ENCODE peak calls at places on chromosomes 1 and 21, in five cellular contexts. One of them, this sample, is unnamed.

GRCh38 chr1:43563779-43564616 is 33.3 kb downstream of the PTPRF start:
- DNase-seq in activated naive CD8-positive, alpha-beta T cell treated with anti-CD3 and anti-CD28 coated beads, Interleukin-2, amount 50 U/mL, for 24 hours: no peak
- DNase-seq in stimulated activated CD4-positive, alpha-beta T cell treated with anti-CD3 and anti-CD28 coated beads, Interleukin-15, amount 100 ng/mL, for 24 hours: no peak
- DNase-seq in lower lobe of right lung: no peak
- DNase-seq in WTC11: no peak
- DNase-seq in this sample: peak

GRCh38 chr1:46183119-46183842 is 7.0 kb upstream of the P3R3URF start:
- DNase-seq in lower lobe of right lung: peak
- DNase-seq in activated naive CD8-positive, alpha-beta T cell treated with anti-CD3 and anti-CD28 coated beads, Interleukin-2, amount 50 U/mL, for 24 hours: no peak
- DNase-seq in WTC11: no peak
- DNase-seq in stimulated activated CD4-positive, alpha-beta T cell treated with anti-CD3 and anti-CD28 coated beads, Interleukin-15, amount 100 ng/mL, for 24 hours: no peak
- DNase-seq in this sample: peak

GRCh38 chr1:86155807-86156561 is 588 bp downstream of the COL24A1 start:
- DNase-seq in WTC11: peak
- DNase-seq in activated naive CD8-positive, alpha-beta T cell treated with anti-CD3 and anti-CD28 coated beads, Interleukin-2, amount 50 U/mL, for 24 hours: no peak
- DNase-seq in lower lobe of right lung: peak
- DNase-seq in stimulated activated CD4-positive, alpha-beta T cell treated with anti-CD3 and anti-CD28 coated beads, Interleukin-15, amount 100 ng/mL, for 24 hours: peak
- DNase-seq in this sample: peak

GRCh38 chr1:9960011-9960410 is 16.7 kb downstream of the NMNAT1 start:
- DNase-seq in WTC11: no peak
- DNase-seq in activated naive CD8-positive, alpha-beta T cell treated with anti-CD3 and anti-CD28 coated beads, Interleukin-2, amount 50 U/mL, for 24 hours: no peak
- DNase-seq in stimulated activated CD4-positive, alpha-beta T cell treated with anti-CD3 and anti-CD28 coated beads, Interleukin-15, amount 100 ng/mL, for 24 hours: no peak
- DNase-seq in lower lobe of right lung: no peak
- DNase-seq in this sample: no peak

GRCh38 chr1:46246548-46247432 is 773 bp upstream of the RAD54L start:
- DNase-seq in activated naive CD8-positive, alpha-beta T cell treated with anti-CD3 and anti-CD28 coated beads, Interleukin-2, amount 50 U/mL, for 24 hours: peak
- DNase-seq in stimulated activated CD4-positive, alpha-beta T cell treated with anti-CD3 and anti-CD28 coated beads, Interleukin-15, amount 100 ng/mL, for 24 hours: peak
- DNase-seq in lower lobe of right lung: peak
- DNase-seq in WTC11: no peak
- DNase-seq in this sample: peak

GRCh38 chr1:116167625-116168276 is 56.6 kb downstream of the MAB21L3 start:
- DNase-seq in activated naive CD8-positive, alpha-beta T cell treated with anti-CD3 and anti-CD28 coated beads, Interleukin-2, amount 50 U/mL, for 24 hours: no peak
- DNase-seq in lower lobe of right lung: no peak
- DNase-seq in stimulated activated CD4-positive, alpha-beta T cell treated with anti-CD3 and anti-CD28 coated beads, Interleukin-15, amount 100 ng/mL, for 24 hours: peak
- DNase-seq in WTC11: peak
- DNase-seq in this sample: peak

GRCh38 chr1:243849089-243850012 is 692 bp downstream of the AKT3 start:
- DNase-seq in lower lobe of right lung: peak
- DNase-seq in WTC11: peak
- DNase-seq in activated naive CD8-positive, alpha-beta T cell treated with anti-CD3 and anti-CD28 coated beads, Interleukin-2, amount 50 U/mL, for 24 hours: peak
- DNase-seq in stimulated activated CD4-positive, alpha-beta T cell treated with anti-CD3 and anti-CD28 coated beads, Interleukin-15, amount 100 ng/mL, for 24 hours: peak
- DNase-seq in this sample: peak

GRCh38 chr1:244113532-244114320 is 62.6 kb downstream of the ZBTB18 start:
- DNase-seq in stimulated activated CD4-positive, alpha-beta T cell treated with anti-CD3 and anti-CD28 coated beads, Interleukin-15, amount 100 ng/mL, for 24 hours: no peak
- DNase-seq in WTC11: no peak
- DNase-seq in lower lobe of right lung: no peak
- DNase-seq in activated naive CD8-positive, alpha-beta T cell treated with anti-CD3 and anti-CD28 coated beads, Interleukin-2, amount 50 U/mL, for 24 hours: no peak
- DNase-seq in this sample: no peak

GRCh38 chr1:244375061-244375460 is 76.6 kb downstream of the ADSS2 start:
- DNase-seq in lower lobe of right lung: no peak
- DNase-seq in stimulated activated CD4-positive, alpha-beta T cell treated with anti-CD3 and anti-CD28 coated beads, Interleukin-15, amount 100 ng/mL, for 24 hours: no peak
- DNase-seq in activated naive CD8-positive, alpha-beta T cell treated with anti-CD3 and anti-CD28 coated beads, Interleukin-2, amount 50 U/mL, for 24 hours: no peak
- DNase-seq in WTC11: no peak
- DNase-seq in this sample: no peak

GRCh38 chr1:30637183-30637969 is 86.0 kb downstream of the MATN1 start:
- DNase-seq in stimulated activated CD4-positive, alpha-beta T cell treated with anti-CD3 and anti-CD28 coated beads, Interleukin-15, amount 100 ng/mL, for 24 hours: no peak
- DNase-seq in activated naive CD8-positive, alpha-beta T cell treated with anti-CD3 and anti-CD28 coated beads, Interleukin-2, amount 50 U/mL, for 24 hours: no peak
- DNase-seq in WTC11: no peak
- DNase-seq in lower lobe of right lung: no peak
- DNase-seq in this sample: peak

GRCh38 chr1:206900149-206900548 is 2.9 kb downstream of the IL24 start:
- DNase-seq in stimulated activated CD4-positive, alpha-beta T cell treated with anti-CD3 and anti-CD28 coated beads, Interleukin-15, amount 100 ng/mL, for 24 hours: no peak
- DNase-seq in WTC11: no peak
- DNase-seq in activated naive CD8-positive, alpha-beta T cell treated with anti-CD3 and anti-CD28 coated beads, Interleukin-2, amount 50 U/mL, for 24 hours: no peak
- DNase-seq in lower lobe of right lung: no peak
- DNase-seq in this sample: no peak

GRCh38 chr1:109252893-109253802 is 3.8 kb downstream of the CELSR2 start:
- DNase-seq in activated naive CD8-positive, alpha-beta T cell treated with anti-CD3 and anti-CD28 coated beads, Interleukin-2, amount 50 U/mL, for 24 hours: no peak
- DNase-seq in stimulated activated CD4-positive, alpha-beta T cell treated with anti-CD3 and anti-CD28 coated beads, Interleukin-15, amount 100 ng/mL, for 24 hours: no peak
- DNase-seq in lower lobe of right lung: no peak
- DNase-seq in WTC11: no peak
- DNase-seq in this sample: no peak

GRCh38 chr1:231233735-231234417 is 7.1 kb upstream of the GNPAT start:
- DNase-seq in stimulated activated CD4-positive, alpha-beta T cell treated with anti-CD3 and anti-CD28 coated beads, Interleukin-15, amount 100 ng/mL, for 24 hours: no peak
- DNase-seq in lower lobe of right lung: no peak
- DNase-seq in WTC11: no peak
- DNase-seq in activated naive CD8-positive, alpha-beta T cell treated with anti-CD3 and anti-CD28 coated beads, Interleukin-2, amount 50 U/mL, for 24 hours: no peak
- DNase-seq in this sample: no peak

GRCh38 chr1:43451157-43451591 is 2.6 kb downstream of the HYI start:
- DNase-seq in stimulated activated CD4-positive, alpha-beta T cell treated with anti-CD3 and anti-CD28 coated beads, Interleukin-15, amount 100 ng/mL, for 24 hours: no peak
- DNase-seq in activated naive CD8-positive, alpha-beta T cell treated with anti-CD3 and anti-CD28 coated beads, Interleukin-2, amount 50 U/mL, for 24 hours: no peak
- DNase-seq in WTC11: no peak
- DNase-seq in lower lobe of right lung: no peak
- DNase-seq in this sample: no peak

GRCh38 chr21:43316156-43316845 is 110.6 kb downstream of the SIK1 start:
- DNase-seq in stimulated activated CD4-positive, alpha-beta T cell treated with anti-CD3 and anti-CD28 coated beads, Interleukin-15, amount 100 ng/mL, for 24 hours: no peak
- DNase-seq in lower lobe of right lung: no peak
- DNase-seq in WTC11: no peak
- DNase-seq in activated naive CD8-positive, alpha-beta T cell treated with anti-CD3 and anti-CD28 coated beads, Interleukin-2, amount 50 U/mL, for 24 hours: no peak
- DNase-seq in this sample: peak

GRCh38 chr1:11062965-11063401 is 3.2 kb upstream of the SRM start:
- DNase-seq in lower lobe of right lung: no peak
- DNase-seq in stimulated activated CD4-positive, alpha-beta T cell treated with anti-CD3 and anti-CD28 coated beads, Interleukin-15, amount 100 ng/mL, for 24 hours: peak
- DNase-seq in WTC11: no peak
- DNase-seq in activated naive CD8-positive, alpha-beta T cell treated with anti-CD3 and anti-CD28 coated beads, Interleukin-2, amount 50 U/mL, for 24 hours: peak
- DNase-seq in this sample: no peak

GRCh38 chr21:18138507-18138906 is 106.1 kb upstream of the CHODL start:
- DNase-seq in activated naive CD8-positive, alpha-beta T cell treated with anti-CD3 and anti-CD28 coated beads, Interleukin-2, amount 50 U/mL, for 24 hours: no peak
- DNase-seq in stimulated activated CD4-positive, alpha-beta T cell treated with anti-CD3 and anti-CD28 coated beads, Interleukin-15, amount 100 ng/mL, for 24 hours: no peak
- DNase-seq in lower lobe of right lung: no peak
- DNase-seq in WTC11: no peak
- DNase-seq in this sample: no peak

This sample was measured in ovary.